ENCODE peak calls at places on chromosomes 16 and 17, in five cellular contexts. Z is PC-3, R is heart right ventricle, B is aorta, Y is HCT116. E is an unnamed sample. For H3K4me1, the result is how much of the 10 kb centered on the place peaks cover.

GRCh38 chr16:79602615-79603014 is 2.1 kb upstream of the MAF start:
- DNase-seq in Y (no peak), R (no peak), Z (no peak), B (no peak), E (no peak)

GRCh38 chr17:47987240-47987835 is 16.4 kb downstream of the CDK5RAP3 start:
- DNase-seq in Z (no peak), Y (no peak), B (no peak), R (no peak), E (no peak)

GRCh38 chr17:40679523-40679907 is 14.5 kb upstream of the KRT222 start:
- DNase-seq in Y (no peak), B (no peak), R (no peak), Z (no peak), E (no peak)

GRCh38 chr16:75580-76501 is 2.2 kb upstream of the MPG start:
- DNase-seq in Y (no peak), R (peak), Z (no peak), B (peak), E (peak)

GRCh38 chr16:23141500-23141899 is 7.8 kb downstream of the USP31 start:
- DNase-seq in Z (no peak), R (no peak), Y (no peak), B (no peak), E (no peak)

GRCh38 chr17:45648642-45649041 is 135.5 kb upstream of the CRHR1 start:
- DNase-seq in B (peak), Y (no peak), R (no peak), Z (no peak), E (no peak)

GRCh38 chr16:49161191-49161590 is 120.4 kb downstream of the CBLN1 start:
- DNase-seq in Z (no peak), B (no peak), R (no peak), Y (no peak), E (no peak)

GRCh38 chr16:89257281-89257731 is 39.8 kb downstream of the ZNF778 start:
- DNase-seq in B (peak), Y (no peak), R (no peak), Z (peak), E (no peak)

GRCh38 chr17:863880-864279 is 81.7 kb downstream of the MRM3 start:
- DNase-seq in Y (no peak), R (no peak), B (no peak), Z (no peak), E (no peak)

GRCh38 chr16:12898556-12898955 is 2.8 kb upstream of the SHISA9 start:
- DNase-seq in Y (no peak), Z (no peak), R (no peak), B (no peak), E (no peak)

GRCh38 chr16:57284206-57284951 is at the start of gene PLLP:
- DNase-seq in Z (peak), B (peak), Y (no peak), R (no peak), E (peak)

GRCh38 chr16:63625141-63625540 is 1496.7 kb downstream of the CDH11 start:
- DNase-seq in R (no peak), B (no peak), Y (no peak), Z (no peak), E (no peak)

GRCh38 chr17:55421179-55421934 is at the start of gene MMD:
- DNase-seq in Y (no peak), R (no peak), B (no peak), Z (peak), E (peak)

GRCh38 chr16:55349867-55350266 is 25.9 kb downstream of the IRX6 start:
- DNase-seq in Y (no peak), R (no peak), B (no peak), Z (no peak), E (no peak)

GRCh38 chr17:58308985-58309917 is 19.3 kb downstream of the TSPOAP1 start:
- DNase-seq in R (no peak), B (no peak), Z (no peak), Y (no peak), E (no peak)

GRCh38 chr16:23351360-23351759 is 49.3 kb downstream of the SCNN1B start:
- DNase-seq in Y (no peak), Z (no peak), B (peak), R (no peak), E (peak)

GRCh38 chr17:74759941-74760340 is 11.5 kb downstream of the NHERF1 start:
- DNase-seq in Z (peak), B (no peak), Y (no peak), R (no peak), E (no peak)

GRCh38 chr16:17345043-17345442 is 125.7 kb downstream of the XYLT1 start:
- DNase-seq in Z (no peak), Y (no peak), R (peak), B (no peak), E (no peak)

GRCh38 chr16:15536813-15537212 is 102.4 kb downstream of the BMERB1 start:
- DNase-seq in Z (no peak), R (no peak), B (no peak), Y (no peak), E (no peak)

GRCh38 chr16:48022496-48022895 is 133.3 kb downstream of the ABCC12 start:
- DNase-seq in R (no peak), Z (no peak), Y (no peak), B (no peak), E (no peak)

GRCh38 chr16:49833055-49833454 is 22.9 kb downstream of the ZNF423 start:
- DNase-seq in Y (no peak), Z (no peak), R (peak), B (peak), E (peak)

GRCh38 chr16:4917117-4917516 is 19.8 kb downstream of the PPL start:
- DNase-seq in B (no peak), Z (peak), Y (no peak), R (no peak), E (no peak)

GRCh38 chr17:8124350-8125195 is 667 bp upstream of the HES7 start:
- DNase-seq in Z (peak), B (no peak), Y (no peak), R (no peak), E (no peak)

GRCh38 chr17:43661699-43662431 is at the start of gene MEOX1:
- DNase-seq in Y (no peak), R (peak), B (no peak), Z (peak), E (no peak)

GRCh38 chr17:50188521-50189395 is 12.7 kb downstream of the COL1A1 start:
- DNase-seq in R (no peak), B (no peak), Z (no peak), Y (no peak), E (no peak)
- H3K27ac ChIP-seq in R (no peak), B (no peak), Z (no peak), Y (no peak), E (no peak)

DNA sequence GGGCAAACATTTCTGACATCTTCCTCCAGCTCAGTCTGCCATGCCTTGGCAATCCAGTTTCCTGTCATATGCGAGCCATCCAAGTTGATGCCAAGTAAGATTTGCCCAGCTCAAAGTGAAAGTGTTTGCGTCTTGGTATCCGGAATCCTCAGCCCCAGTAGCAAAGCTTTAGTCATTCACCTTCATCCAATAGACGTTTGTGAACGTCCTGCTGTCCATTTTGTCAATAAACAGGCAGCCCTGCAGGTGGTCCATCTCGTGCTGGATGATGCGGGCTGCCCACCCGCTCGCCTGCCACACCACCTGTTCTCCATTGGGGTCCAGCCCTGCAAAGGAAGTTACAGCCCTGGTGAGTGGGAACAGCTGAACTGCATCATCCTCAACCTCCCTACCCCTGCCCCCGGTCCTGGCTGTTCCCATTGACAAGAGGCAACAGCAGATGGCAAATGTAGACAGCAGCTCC is 1.5 kb downstream of the PDF start:
- DNase-seq in R (no peak), Y (no peak), Z (peak), B (peak), E (no peak)
- H3K4me3 ChIP-seq in R (peak), Y (peak), Z (peak), B (no peak), E (peak)

GRCh38 chr17:82241183-82241925 is 12.5 kb downstream of the SLC16A3 start:
- DNase-seq in Z (peak), B (peak), Y (no peak), R (peak), E (peak)
- H3K4me1 ChIP-seq in Z (under half), B (under half), Y (half or more), R (half or more), E (half or more)

DNA sequence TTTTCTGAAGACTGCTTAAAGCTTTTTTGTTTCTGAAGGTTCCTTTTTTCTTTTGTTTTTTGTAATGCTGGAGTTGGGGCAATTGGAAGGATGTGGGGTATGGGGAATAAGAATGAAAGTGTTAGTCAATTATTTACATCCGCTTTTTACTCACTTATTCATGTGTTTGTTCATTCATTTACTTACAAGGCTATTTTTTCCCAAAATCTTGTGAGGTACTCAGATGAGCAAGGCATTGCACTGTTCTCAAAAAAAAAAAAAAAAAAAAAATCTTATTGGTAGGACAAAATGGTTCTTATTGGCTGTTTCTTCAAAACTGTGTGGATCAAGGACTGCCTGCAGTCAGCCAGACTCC is 55.7 kb downstream of the PLD6 start:
- DNase-seq in Z (no peak), B (no peak), R (no peak), Y (no peak), E (no peak)
- H3K27ac ChIP-seq in Z (peak), B (no peak), R (no peak), Y (no peak), E (no peak)

DNA sequence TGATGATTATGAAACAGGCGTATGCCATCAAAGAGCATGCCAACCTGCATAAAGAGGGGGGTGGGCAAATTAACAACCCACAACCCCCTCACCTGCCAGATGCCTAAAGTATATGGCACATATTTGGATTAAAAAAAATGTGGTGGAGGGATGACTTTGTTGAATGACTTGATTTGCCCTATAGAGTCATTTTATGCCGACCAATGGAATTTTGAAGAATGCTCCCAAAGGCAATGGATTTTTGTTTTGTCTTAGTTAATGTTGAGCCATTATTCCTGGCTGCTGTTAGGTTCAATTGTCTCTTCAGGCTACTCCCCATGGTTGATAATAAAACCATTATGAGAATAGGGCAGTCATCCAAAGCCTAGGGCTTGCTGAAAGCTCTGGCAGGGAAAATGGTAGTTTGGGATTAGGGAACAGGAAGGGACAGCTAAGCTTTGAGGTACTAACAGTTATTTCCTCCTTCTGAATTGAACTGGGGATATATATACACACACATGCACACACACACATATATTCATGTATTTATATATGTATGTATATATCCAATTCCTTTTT is 5.8 kb upstream of the CHCT1 start:
- DNase-seq in B (no peak), R (no peak), Y (no peak), Z (no peak), E (no peak)
- H3K4me3 ChIP-seq in B (no peak), R (no peak), Y (no peak), Z (no peak), E (no peak)

GRCh38 chr17:78196712-78197111 is 9.6 kb downstream of the AFMID start:
- DNase-seq in B (no peak), Y (no peak), R (no peak), Z (no peak), E (no peak)

GRCh38 chr17:78186689-78187595 is at the start of the genes AFMID and TK1:
- DNase-seq in Y (peak), R (peak), Z (peak), B (peak), E (peak)

GRCh38 chr17:78197147-78197830 is 10.1 kb downstream of the AFMID start:
- DNase-seq in Z (no peak), Y (no peak), R (no peak), B (no peak), E (no peak)

DNA sequence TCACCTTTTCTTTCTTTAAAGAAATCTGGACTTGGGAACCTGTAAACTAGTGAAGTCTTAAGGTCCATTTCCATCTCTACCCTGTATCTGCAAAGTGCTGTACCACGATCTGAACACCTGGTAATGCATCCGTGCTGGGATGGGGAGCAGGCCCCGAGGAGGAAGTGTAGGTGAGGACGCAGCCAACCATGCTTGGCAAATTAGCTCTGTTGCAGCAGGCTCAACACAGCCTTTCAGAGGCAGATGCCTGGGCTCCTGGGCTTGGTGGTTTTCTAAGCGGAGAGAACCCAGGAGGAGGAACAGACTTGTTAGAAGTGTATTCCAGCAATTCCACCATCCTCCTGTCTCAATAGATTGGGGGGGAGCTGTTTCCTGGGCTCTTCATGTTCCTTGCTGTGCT is 5.5 kb downstream of the AFMID start:
- DNase-seq in Y (no peak), Z (no peak), R (no peak), B (no peak), E (no peak)
- H3K4me1 ChIP-seq in Y (under half), Z (under half), R (under half), B (under half), E (under half)

E was measured in colonic mucosa.